ENCODE peak calls at places on chromosomes 16 and 17, in four cellular contexts. Z is K562, O is H1, N is HepG2. B is an unnamed sample.
A peak's percentile ranks its signal among the peaks of the same experiment; 100 is the strongest.

GRCh38 chr16:73746554-73746953 is 550.1 kb upstream of the PSMD7 start:
- DNase-seq in Z (no peak), O (no peak), N (no peak), B (no peak)

GRCh38 chr17:234163-235047 is 53.0 kb upstream of the DOC2B start:
- DNase-seq in Z (no peak), O (no peak), N (no peak), B (no peak)

GRCh38 chr16:53664724-53665345 is 38.8 kb downstream of the RPGRIP1L start:
- DNase-seq in Z (no peak), O (no peak), N (no peak), B (peak; percentile 19)

GRCh38 chr17:47834756-47835155 is 3.3 kb downstream of the LRRC46 start:
- DNase-seq in Z (no peak), O (no peak), N (no peak), B (no peak)

GRCh38 chr16:84286568-84287220 is 8.0 kb upstream of the WFDC1 start:
- DNase-seq in Z (no peak), O (no peak), N (no peak), B (no peak)

GRCh38 chr17:16928406-16929280 is 43.3 kb downstream of the TNFRSF13B start:
- DNase-seq in Z (no peak), O (no peak), N (no peak), B (no peak)

GRCh38 chr17:35315283-35315682 is 58.1 kb downstream of the SLFN11 start:
- DNase-seq in Z (no peak), O (no peak), N (no peak), B (no peak)

GRCh38 chr17:16973760-16974540 is 2.0 kb upstream of the TNFRSF13B start:
- DNase-seq in Z (no peak), O (no peak), N (no peak), B (peak; percentile 88)

GRCh38 chr17:18172528-18173278 is 10.9 kb upstream of the ALKBH5 start:
- DNase-seq in Z (no peak), O (no peak), N (no peak), B (no peak)

GRCh38 chr17:81239714-81240555 is 817 bp downstream of the NDUFAF8 start:
- DNase-seq in Z (no peak), O (no peak), N (no peak), B (no peak)

GRCh38 chr17:40331743-40332641 is 23.0 kb downstream of the RARA start:
- DNase-seq in Z (no peak), O (no peak), N (no peak), B (no peak)

GRCh38 chr16:4273858-4274291 is 1.1 kb upstream of the TFAP4 start:
- DNase-seq in Z (no peak), O (no peak), N (peak; percentile 32), B (no peak)

GRCh38 chr17:20284018-20284417 is 183.3 kb downstream of the LGALS9B start:
- DNase-seq in Z (no peak), O (no peak), N (no peak), B (no peak)

GRCh38 chr16:82631701-82632685 is 5.2 kb downstream of the CDH13 start:
- DNase-seq in Z (peak; percentile 24), O (no peak), N (no peak), B (no peak)

GRCh38 chr17:64441772-64442549 is 7.0 kb upstream of the MILR1 start:
- DNase-seq in Z (no peak), O (no peak), N (peak; percentile 47), B (no peak)

GRCh38 chr16:75333770-75334169 is 82.3 kb upstream of the BCAR1 start:
- DNase-seq in Z (no peak), O (no peak), N (no peak), B (peak; percentile 19)

GRCh38 chr17:13429201-13429600 is 172.5 kb downstream of the HS3ST3A1 start:
- DNase-seq in Z (no peak), O (no peak), N (no peak), B (no peak)

GRCh38 chr16:86252596-86252995 is 257.7 kb upstream of the FOXF1 start:
- DNase-seq in Z (peak; percentile 46), O (peak; percentile 9), N (no peak), B (no peak)

GRCh38 chr17:83161298-83162034 is 82.1 kb downstream of the METRNL start:
- DNase-seq in Z (no peak), O (no peak), N (peak; percentile 79), B (no peak)

GRCh38 chr16:86048882-86049585 is 150.1 kb downstream of the IRF8 start:
- DNase-seq in Z (peak; percentile 46), O (no peak), N (no peak), B (no peak)

GRCh38 chr17:76640550-76641380 is 2.8 kb downstream of the ST6GALNAC1 start:
- DNase-seq in Z (no peak), O (no peak), N (no peak), B (no peak)
- TF ChIP-seq USF2 in Z (no peak), O (no peak), N (no peak), B (no peak)

DNA sequence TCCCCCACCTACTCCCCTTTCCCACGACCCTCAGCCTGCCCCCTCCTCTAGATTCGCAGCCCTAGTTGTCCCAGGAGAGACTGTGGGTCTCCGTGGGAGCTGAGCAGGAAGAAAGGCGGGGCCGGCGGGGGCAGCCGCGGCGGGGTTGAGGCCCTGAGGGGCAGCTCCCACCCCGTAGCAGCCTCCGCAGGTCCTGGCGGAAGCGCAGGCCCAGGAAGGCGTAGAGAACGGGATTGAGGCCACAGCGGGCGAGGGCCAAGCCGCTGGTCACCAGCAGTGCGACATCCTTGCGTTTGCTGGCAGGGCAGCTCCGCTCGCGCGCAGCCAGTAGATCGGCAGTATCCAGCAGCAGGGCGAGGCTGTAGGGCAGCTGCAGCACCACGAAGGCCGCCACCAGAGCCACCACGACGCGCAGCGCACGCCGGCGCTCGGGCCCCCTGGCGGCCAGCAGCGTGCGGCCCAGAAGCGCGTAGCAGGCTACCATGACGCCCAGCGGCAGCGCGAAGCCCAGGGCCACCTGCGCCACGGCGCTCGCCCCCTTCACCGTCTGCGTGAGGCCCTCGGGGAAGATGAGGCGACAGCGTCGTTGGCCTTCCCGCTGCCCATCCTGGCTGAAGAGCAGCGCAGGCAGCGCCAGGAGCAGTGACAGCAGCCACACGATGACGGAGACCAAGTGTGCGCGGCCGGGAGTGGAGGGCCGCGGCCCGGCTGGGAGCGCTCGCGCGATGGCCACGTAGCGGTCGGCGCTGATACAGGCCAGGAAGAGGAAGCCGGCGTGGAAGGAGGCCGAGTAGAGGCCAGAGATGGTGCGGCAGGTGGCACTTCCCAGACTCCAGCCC is 1.9 kb downstream of the CCR10 start:
- DNase-seq in Z (peak; percentile 44), O (no peak), N (no peak), B (no peak)
- TF ChIP-seq ZNF274 in Z (no peak), O (no peak), N (no peak), B (no peak)

GRCh38 chr17:74798239-74798707 is 22.1 kb upstream of the NAT9 start:
- DNase-seq in Z (no peak), O (no peak), N (no peak), B (no peak)

GRCh38 chr17:74796211-74796610 is 20.1 kb upstream of the NAT9 start:
- DNase-seq in Z (no peak), O (no peak), N (no peak), B (no peak)

GRCh38 chr17:74799097-74799496 is 23.0 kb upstream of the NAT9 start:
- DNase-seq in Z (no peak), O (no peak), N (no peak), B (no peak)

GRCh38 chr17:74795327-74796020 is 19.3 kb upstream of the NAT9 start:
- DNase-seq in Z (no peak), O (no peak), N (no peak), B (no peak)

DNA sequence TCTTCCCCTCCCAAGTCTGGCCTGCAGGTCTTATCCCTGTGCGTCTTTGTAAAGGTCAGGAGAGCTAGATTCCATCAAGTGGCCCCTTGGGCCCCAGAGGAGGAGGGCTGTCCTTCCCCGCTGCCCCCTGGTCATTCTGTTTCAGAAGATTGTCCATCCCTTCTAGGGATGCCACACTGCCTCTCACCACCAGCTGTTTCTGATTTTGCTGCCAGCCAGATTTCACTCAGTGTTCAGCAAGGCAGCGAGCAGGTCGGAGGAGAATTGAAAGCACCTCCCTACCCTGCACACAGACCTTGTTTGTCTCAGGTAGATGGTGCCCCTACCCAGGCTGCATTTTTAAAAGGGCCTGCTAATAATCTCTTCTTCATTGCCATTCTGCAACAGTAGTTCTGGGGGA is 21.7 kb upstream of the NAT9 start:
- DNase-seq in Z (no peak), O (no peak), N (no peak), B (no peak)
- TF ChIP-seq USF2 in Z (no peak), O (no peak), N (no peak), B (no peak)

DNA sequence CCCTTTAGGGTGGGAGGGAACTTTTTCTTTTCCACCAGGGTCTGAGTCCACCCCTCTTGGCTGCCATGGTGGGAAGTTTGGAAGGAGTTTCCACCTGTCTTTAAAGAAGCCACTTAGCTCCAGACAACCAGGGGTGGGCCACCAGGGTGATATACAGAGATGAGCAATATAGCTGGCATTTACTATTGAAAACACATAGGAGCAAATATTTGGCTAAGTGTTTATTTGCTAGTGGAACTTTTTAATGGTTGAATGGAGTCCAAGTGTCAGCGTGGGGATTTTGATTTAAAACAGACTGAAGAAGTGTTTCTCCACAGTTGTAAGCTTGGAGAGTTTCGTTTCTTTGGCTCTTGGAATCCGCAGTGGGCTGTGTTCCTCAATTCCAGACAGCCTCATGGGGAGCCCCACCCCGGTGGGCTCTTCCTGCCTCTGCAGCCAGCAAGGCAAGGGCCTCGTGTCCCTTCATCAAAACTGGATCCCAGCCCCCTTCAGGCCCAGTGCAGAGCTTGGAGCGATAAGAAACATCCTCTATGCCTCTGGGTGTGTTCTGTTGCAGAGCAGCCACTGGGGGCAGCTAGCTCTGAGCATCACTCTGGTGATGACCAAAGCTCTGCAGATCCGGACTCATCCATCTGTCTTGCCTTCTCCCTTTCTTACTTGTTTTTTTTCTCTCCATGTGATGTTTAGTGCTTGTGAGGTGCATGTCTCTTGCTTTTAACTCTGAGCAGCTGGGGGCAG is 36.1 kb downstream of the NOG start:
- DNase-seq in Z (peak; percentile 59), O (peak; percentile 29), N (peak; percentile 10), B (no peak)
- TF ChIP-seq ZNF274 in Z (no peak), O (no peak), N (no peak), B (no peak)

DNA sequence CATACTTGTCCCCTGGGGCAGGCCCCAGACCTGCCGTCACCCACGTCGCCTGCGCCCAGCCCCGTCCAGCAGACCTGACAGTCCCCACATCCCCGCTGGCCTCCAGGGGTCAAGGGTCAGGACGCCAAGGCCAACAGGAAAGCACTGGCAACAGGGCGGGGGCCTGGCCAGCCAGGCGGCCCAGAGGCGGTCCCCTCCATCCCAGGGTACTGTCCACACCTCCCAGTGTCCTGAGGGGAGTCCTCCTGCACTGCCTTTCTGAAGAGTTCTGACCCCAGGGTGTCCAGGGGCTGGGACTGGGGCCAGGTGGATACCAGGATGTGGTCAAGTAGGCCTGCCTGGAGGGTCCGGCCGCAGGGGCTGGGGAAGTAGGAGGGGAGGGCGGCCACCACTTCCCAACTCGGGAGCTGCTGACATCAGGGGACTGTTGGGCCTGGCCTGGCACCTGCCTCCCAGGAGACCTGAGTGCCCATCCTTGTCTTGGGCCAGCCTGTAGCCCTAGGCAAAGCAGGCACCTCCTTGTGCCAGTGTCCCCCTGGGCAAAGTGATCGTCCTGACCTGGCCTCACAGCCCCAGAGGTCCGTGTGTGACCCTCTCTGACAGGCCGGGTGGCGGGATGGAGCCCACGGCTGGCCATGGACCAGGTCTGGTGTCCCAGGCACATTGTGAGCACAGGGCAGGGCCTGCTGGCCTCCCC is 6.7 kb upstream of the AXIN1 start:
- DNase-seq in Z (no peak), O (no peak), N (peak; percentile 67), B (no peak)
- TF ChIP-seq USF2 in Z (no peak), O (no peak), N (no peak), B (no peak)

GRCh38 chr17:49730787-49731441 is 23.1 kb upstream of the SLC35B1 start:
- DNase-seq in Z (no peak), O (no peak), N (no peak), B (no peak)

GRCh38 chr17:49728425-49728824 is 20.7 kb upstream of the SLC35B1 start:
- DNase-seq in Z (no peak), O (no peak), N (no peak), B (no peak)

GRCh38 chr17:49727353-49727752 is 19.6 kb upstream of the SLC35B1 start:
- DNase-seq in Z (no peak), O (no peak), N (no peak), B (no peak)

GRCh38 chr17:49729074-49729473 is 21.3 kb upstream of the SLC35B1 start:
- DNase-seq in Z (no peak), O (no peak), N (no peak), B (no peak)

GRCh38 chr17:49730078-49730786 is 22.5 kb upstream of the SLC35B1 start:
- DNase-seq in Z (no peak), O (no peak), N (no peak), B (no peak)
- TF ChIP-seq ZNF274 in Z (no peak), O (no peak), N (no peak), B (no peak)